ENCODE peak calls at places on chromosomes 13 and 19, in eight cellular contexts. E is choroid plexus epithelial cell, L is ascending aorta, T is dorsolateral prefrontal cortex, Z is IMR-90, B is cardiac fibroblast, C is bronchial epithelial cell, N is mammary epithelial cell. Q is an unnamed sample.

GRCh38 chr13:84998681-84999080 is 800.5 kb downstream of the SLITRK6 start:
- DNase-seq in E (no peak), L (no peak), T (no peak), Z (no peak), B (no peak), C (no peak), N (no peak), Q (no peak)

GRCh38 chr19:22735911-22736645 is 47.9 kb downstream of the ZNF99 start:
- DNase-seq in E (no peak), L (no peak), T (no peak), Z (no peak), B (no peak), C (no peak), N (no peak), Q (no peak)

GRCh38 chr13:60402022-60402421 is 5.0 kb downstream of the TDRD3 start:
- DNase-seq in E (no peak), L (no peak), T (no peak), Z (peak), B (no peak), C (peak), N (peak), Q (no peak)

GRCh38 chr13:40895715-40896184 is 106.3 kb downstream of the SLC25A15 start:
- DNase-seq in E (no peak), L (no peak), T (no peak), Z (no peak), B (no peak), C (no peak), N (peak), Q (no peak)

GRCh38 chr13:19182536-19182935 is 912 bp upstream of the TUBA3C start:
- DNase-seq in E (no peak), L (no peak), T (no peak), Z (no peak), B (no peak), C (no peak), N (no peak), Q (no peak)

GRCh38 chr13:105587786-105588185 is 947.7 kb downstream of the EFNB2 start:
- DNase-seq in E (peak), L (no peak), T (no peak), Z (peak), B (no peak), C (peak), N (peak), Q (no peak)

GRCh38 chr13:41649659-41650058 is 192.3 kb downstream of the RGCC start:
- DNase-seq in E (peak), L (no peak), T (no peak), Z (peak), B (peak), C (no peak), N (no peak), Q (peak)

GRCh38 chr13:52785721-52786120 is 46.1 kb upstream of the CNMD start:
- DNase-seq in E (no peak), L (no peak), T (no peak), Z (no peak), B (no peak), C (peak), N (no peak), Q (no peak)

GRCh38 chr19:33781996-33782395 is 14.7 kb upstream of the KCTD15 start:
- DNase-seq in E (peak), L (no peak), T (no peak), Z (peak), B (no peak), C (no peak), N (no peak), Q (no peak)

GRCh38 chr13:49678172-49678914 is 12.9 kb downstream of the EBPL start:
- DNase-seq in E (no peak), L (no peak), T (no peak), Z (no peak), B (no peak), C (no peak), N (no peak), Q (no peak)

DNA sequence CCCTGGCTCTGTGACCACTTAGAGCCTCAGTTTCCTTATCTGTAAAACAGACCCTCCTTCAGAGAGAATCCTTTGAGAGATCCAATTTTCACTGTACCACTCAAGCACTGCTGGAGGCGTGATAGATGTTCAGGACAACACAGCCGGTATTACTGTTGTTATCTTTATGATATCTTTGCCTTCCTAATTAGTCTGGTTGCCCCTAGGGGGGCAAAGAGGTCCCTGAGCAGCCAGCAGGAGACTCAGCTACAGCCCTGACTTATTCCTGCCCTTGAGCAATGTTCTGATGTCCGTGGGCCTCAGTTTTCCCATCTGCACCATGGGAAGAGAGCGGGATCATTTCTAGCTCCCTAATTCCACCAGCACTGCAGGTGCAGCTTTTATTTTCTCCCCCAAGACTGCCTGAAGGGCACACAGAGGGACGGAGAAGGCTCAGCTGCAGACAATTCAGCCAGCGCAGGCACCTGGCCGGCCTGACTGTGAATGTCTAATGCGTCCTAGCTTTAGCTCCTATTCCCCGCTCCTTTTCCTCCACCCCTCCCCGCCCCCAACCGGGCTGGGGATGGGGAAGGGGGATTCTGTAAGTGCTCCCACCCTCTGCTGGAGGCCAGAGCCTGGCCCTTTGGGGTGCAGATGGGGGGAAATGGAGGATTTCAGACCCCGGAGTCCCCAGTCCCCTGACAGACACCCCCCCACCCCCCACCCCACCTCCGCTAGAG is 16.3 kb downstream of the TLE5 start:
- DNase-seq in E (no peak), L (no peak), T (no peak), Z (no peak), B (no peak), C (no peak), N (no peak), Q (no peak)
- H3K4me3 ChIP-seq in E (no peak), L (peak), T (no peak), Z (no peak), B (no peak), C (no peak), N (no peak), Q (no peak)

GRCh38 chr13:113946409-113947181 is 27.3 kb downstream of the C13orf46 start:
- DNase-seq in E (no peak), L (no peak), T (no peak), Z (no peak), B (no peak), C (no peak), N (no peak), Q (no peak)

GRCh38 chr13:113948034-113948742 is 25.7 kb downstream of the C13orf46 start:
- DNase-seq in E (no peak), L (no peak), T (no peak), Z (no peak), B (no peak), C (no peak), N (no peak), Q (peak)

GRCh38 chr13:113949546-113949945 is 24.3 kb downstream of the C13orf46 start:
- DNase-seq in E (no peak), L (no peak), T (no peak), Z (no peak), B (no peak), C (no peak), N (no peak), Q (no peak)

GRCh38 chr13:113945857-113946408 is 27.9 kb downstream of the C13orf46 start:
- DNase-seq in E (no peak), L (no peak), T (no peak), Z (no peak), B (no peak), C (no peak), N (no peak), Q (no peak)

DNA sequence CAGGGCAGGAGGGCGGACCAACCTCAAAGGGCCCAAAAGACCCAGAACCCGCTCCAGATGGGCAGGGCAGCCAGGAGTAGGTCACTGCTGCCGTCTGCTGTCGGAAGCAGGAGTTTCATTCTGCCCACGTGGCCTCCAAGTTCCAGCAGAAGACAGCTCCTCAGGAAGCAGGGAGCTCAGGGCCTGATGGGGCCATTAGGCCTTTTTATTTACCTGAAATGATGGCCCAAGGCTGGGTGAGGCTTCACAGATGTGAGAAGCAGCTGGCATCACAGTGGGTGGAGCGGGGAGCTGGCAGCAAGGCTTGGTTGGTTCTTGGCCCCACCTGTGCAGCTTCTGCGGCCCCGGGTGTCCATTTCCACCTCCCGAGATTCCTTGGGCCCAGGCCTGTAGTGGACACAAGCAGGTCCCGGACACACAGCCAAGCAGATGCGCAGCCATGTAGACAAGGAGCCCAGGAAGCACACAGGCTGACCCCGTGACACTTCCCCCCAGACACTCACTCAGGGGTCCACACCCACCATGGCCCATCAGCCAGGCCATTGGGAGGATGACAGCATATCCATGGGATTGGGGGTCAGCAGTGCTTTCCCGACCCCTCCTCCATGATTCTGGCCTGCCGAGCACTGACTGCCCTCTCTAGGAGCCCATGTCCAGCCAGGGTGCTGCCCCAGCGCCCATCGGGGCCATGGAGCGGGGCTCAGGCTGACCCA is 26.4 kb downstream of the C13orf46 start:
- DNase-seq in E (peak), L (no peak), T (peak), Z (peak), B (peak), C (peak), N (peak), Q (peak)
- TF ChIP-seq CTCF in E (peak), L (peak), T (peak), Z (peak), B (peak), C (peak), N (peak), Q (peak)

GRCh38 chr19:48646192-48646911 is 365 bp upstream of the CA11 start:
- DNase-seq in E (peak), L (peak), T (peak), Z (peak), B (peak), C (peak), N (peak), Q (peak)

GRCh38 chr19:48644839-48645651 is 942 bp downstream of the CA11 start:
- DNase-seq in E (peak), L (no peak), T (peak), Z (peak), B (peak), C (peak), N (peak), Q (peak)

GRCh38 chr19:48642862-48643261 is 3.1 kb downstream of the CA11 start:
- DNase-seq in E (no peak), L (no peak), T (no peak), Z (no peak), B (no peak), C (no peak), N (no peak), Q (no peak)

GRCh38 chr19:48645652-48646191 is at the start of gene CA11:
- DNase-seq in E (no peak), L (no peak), T (peak), Z (no peak), B (no peak), C (no peak), N (no peak), Q (peak)

GRCh38 chr19:48644355-48644754 is 1.6 kb downstream of the CA11 start:
- DNase-seq in E (no peak), L (no peak), T (no peak), Z (no peak), B (no peak), C (no peak), N (no peak), Q (no peak)
- H3K4me3 ChIP-seq in E (peak), L (peak), T (peak), Z (no peak), B (no peak), C (no peak), N (no peak), Q (no peak)

GRCh38 chr13:26658491-26658890 is 101.0 kb downstream of the WASF3 start:
- DNase-seq in E (no peak), L (no peak), T (no peak), Z (no peak), B (no peak), C (no peak), N (no peak), Q (peak)

GRCh38 chr13:26658972-26659371 is 101.5 kb downstream of the WASF3 start:
- DNase-seq in E (no peak), L (no peak), T (no peak), Z (no peak), B (no peak), C (no peak), N (no peak), Q (no peak)

GRCh38 chr13:26653842-26654241 is 96.4 kb downstream of the WASF3 start:
- DNase-seq in E (no peak), L (no peak), T (no peak), Z (no peak), B (no peak), C (no peak), N (no peak), Q (no peak)

GRCh38 chr13:26660185-26660584 is 100.4 kb downstream of the GPR12 start:
- DNase-seq in E (no peak), L (no peak), T (no peak), Z (no peak), B (no peak), C (no peak), N (no peak), Q (no peak)

DNA sequence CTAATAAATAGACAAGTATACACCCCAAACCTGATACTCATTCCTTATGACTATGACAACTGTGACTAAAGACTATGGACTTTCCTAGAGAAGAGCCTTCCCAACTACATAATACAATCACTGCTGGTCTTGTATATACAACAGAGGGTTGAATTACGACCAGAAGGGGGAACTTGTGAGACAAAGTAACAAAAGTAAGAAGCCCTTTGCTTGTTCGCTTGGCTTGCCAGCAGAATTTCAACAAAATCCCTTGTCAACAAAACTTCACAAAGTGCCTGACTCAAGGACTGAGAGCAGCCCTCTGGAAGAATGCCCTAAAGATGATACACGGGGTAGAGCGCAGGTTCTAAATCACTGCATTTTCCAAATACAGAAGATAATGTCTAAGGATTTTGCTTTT is 99.4 kb downstream of the WASF3 start:
- DNase-seq in E (peak), L (no peak), T (no peak), Z (peak), B (peak), C (peak), N (peak), Q (peak)
- TF ChIP-seq CTCF in E (peak), L (no peak), T (peak), Z (peak), B (no peak), C (peak), N (no peak), Q (peak)

GRCh38 chr13:99496322-99497142 is 4.7 kb upstream of the TM9SF2 start:
- DNase-seq in E (peak), L (peak), T (peak), Z (peak), B (peak), C (peak), N (no peak), Q (peak)
- H3K4me3 ChIP-seq in E (no peak), L (peak), T (peak), Z (peak), B (no peak), C (peak), N (no peak), Q (peak)